ENCODE peak calls at places on chromosome 12, in four cellular contexts. Q is fibroblast of lung, H is psoas muscle, U is OCI-LY7. E is an unnamed sample.
A peak's percentile ranks its signal among the peaks of the same experiment; 100 is the strongest.

GRCh38 chr12:85016423-85016822 is 19.7 kb downstream of the TSPAN19 start:
- DNase-seq in Q (peak; percentile 97), H (no peak), U (no peak), E (no peak)

GRCh38 chr12:77685112-77685511 is 145.6 kb upstream of the NAV3 start:
- DNase-seq in Q (peak; percentile 89), H (peak; percentile 43), U (peak; percentile 55), E (peak; percentile 72)

GRCh38 chr12:67147030-67147429 is 122.1 kb upstream of the CAND1 start:
- DNase-seq in Q (no peak), H (no peak), U (no peak), E (no peak)

GRCh38 chr12:104958946-104959841 is 1.1 kb upstream of the SLC41A2 start:
- DNase-seq in Q (peak; percentile 80), H (no peak), U (peak; percentile 3), E (no peak)

GRCh38 chr12:40921563-40922163 is 229.4 kb downstream of the CNTN1 start:
- DNase-seq in Q (peak; percentile 36), H (no peak), U (peak; percentile 37), E (peak; percentile 48)

GRCh38 chr12:121795029-121795977 is 1.8 kb upstream of the RHOF start:
- DNase-seq in Q (peak; percentile 86), H (peak; percentile 93), U (peak; percentile 83), E (peak; percentile 50)

GRCh38 chr12:49098035-49098451 is 3.4 kb upstream of the DHH start:
- DNase-seq in Q (peak; percentile 41), H (peak; percentile 62), U (peak; percentile 58), E (peak; percentile 29)

GRCh38 chr12:94622475-94622874 is 27.9 kb downstream of the TMCC3 start:
- DNase-seq in Q (no peak), H (no peak), U (no peak), E (no peak)

GRCh38 chr12:95304673-95305198 is 87.1 kb downstream of the VEZT start:
- DNase-seq in Q (peak; percentile 59), H (no peak), U (no peak), E (no peak)

GRCh38 chr12:29578731-29579130 is 81.2 kb upstream of the OVCH1 start:
- DNase-seq in Q (no peak), H (no peak), U (no peak), E (no peak)

GRCh38 chr12:16515666-16516065 is 90.3 kb downstream of the LMO3 start:
- DNase-seq in Q (peak; percentile 35), H (peak; percentile 20), U (no peak), E (no peak)

GRCh38 chr12:74900232-74900631 is 309.4 kb downstream of the KCNC2 start:
- DNase-seq in Q (no peak), H (no peak), U (no peak), E (no peak)

GRCh38 chr12:62736596-62736995 is 198.4 kb downstream of the PPM1H start:
- DNase-seq in Q (no peak), H (no peak), U (no peak), E (no peak)

GRCh38 chr12:113860059-113860820 is 105.9 kb downstream of the RBM19 start:
- DNase-seq in Q (no peak), H (no peak), U (no peak), E (no peak)

GRCh38 chr12:11015775-11016430 is 6.5 kb downstream of the TAS2R19 start:
- DNase-seq in Q (no peak), H (no peak), U (no peak), E (no peak)

GRCh38 chr12:67624355-67624754 is 24.2 kb upstream of the DYRK2 start:
- DNase-seq in Q (no peak), H (no peak), U (no peak), E (no peak)

GRCh38 chr12:84732941-84733340 is 179.7 kb downstream of the SLC6A15 start:
- DNase-seq in Q (no peak), H (no peak), U (no peak), E (no peak)

GRCh38 chr12:114407566-114408411 is 1.8 kb upstream of the TBX5 start:
- DNase-seq in Q (peak; percentile 87), H (no peak), U (no peak), E (no peak)

GRCh38 chr12:28899951-28900350 is 249.1 kb upstream of the FAR2 start:
- DNase-seq in Q (peak; percentile 80), H (no peak), U (no peak), E (no peak)

GRCh38 chr12:716506-716905 is 35.9 kb upstream of the WNK1 start:
- DNase-seq in Q (no peak), H (no peak), U (peak; percentile 14), E (no peak)

GRCh38 chr12:34297790-34298164 is 275.5 kb downstream of the ALG10 start:
- DNase-seq in Q (no peak), H (peak; percentile 27), U (no peak), E (no peak)

GRCh38 chr12:127162307-127162706 is 1104.7 kb upstream of the TMEM132C start:
- DNase-seq in Q (no peak), H (no peak), U (no peak), E (no peak)

GRCh38 chr12:12784911-12785814 is at the start of gene APOLD1:
- DNase-seq in Q (no peak), H (peak; percentile 66), U (peak; percentile 16), E (no peak)

GRCh38 chr12:62866451-62867082 is 68.4 kb downstream of the PPM1H start:
- DNase-seq in Q (peak; percentile 33), H (no peak), U (no peak), E (no peak)

GRCh38 chr12:94806617-94807016 is 156.3 kb upstream of the TMCC3 start:
- DNase-seq in Q (no peak), H (no peak), U (no peak), E (no peak)

GRCh38 chr12:131829795-131830334 is 1.7 kb downstream of the MMP17 start:
- DNase-seq in Q (no peak), H (no peak), U (no peak), E (no peak)

GRCh38 chr12:25583545-25583944 is 30.5 kb upstream of the LMNTD1 start:
- DNase-seq in Q (peak; percentile 44), H (no peak), U (no peak), E (no peak)

GRCh38 chr12:6540181-6540877 is 6.0 kb downstream of the GAPDH start:
- DNase-seq in Q (peak; percentile 95), H (peak; percentile 95), U (peak; percentile 83), E (no peak)

GRCh38 chr12:88142610-88142991 is 494 bp downstream of the TMTC3 start:
- DNase-seq in Q (no peak), H (peak; percentile 58), U (peak; percentile 24), E (peak; percentile 34)

GRCh38 chr12:26941251-26941650 is 3.0 kb downstream of the FGFR1OP2 start:
- DNase-seq in Q (no peak), H (no peak), U (peak; percentile 28), E (peak; percentile 45)

GRCh38 chr12:49776858-49777257 is 35.5 kb downstream of the TMBIM6 start:
- DNase-seq in Q (no peak), H (no peak), U (peak; percentile 37), E (no peak)

DNA sequence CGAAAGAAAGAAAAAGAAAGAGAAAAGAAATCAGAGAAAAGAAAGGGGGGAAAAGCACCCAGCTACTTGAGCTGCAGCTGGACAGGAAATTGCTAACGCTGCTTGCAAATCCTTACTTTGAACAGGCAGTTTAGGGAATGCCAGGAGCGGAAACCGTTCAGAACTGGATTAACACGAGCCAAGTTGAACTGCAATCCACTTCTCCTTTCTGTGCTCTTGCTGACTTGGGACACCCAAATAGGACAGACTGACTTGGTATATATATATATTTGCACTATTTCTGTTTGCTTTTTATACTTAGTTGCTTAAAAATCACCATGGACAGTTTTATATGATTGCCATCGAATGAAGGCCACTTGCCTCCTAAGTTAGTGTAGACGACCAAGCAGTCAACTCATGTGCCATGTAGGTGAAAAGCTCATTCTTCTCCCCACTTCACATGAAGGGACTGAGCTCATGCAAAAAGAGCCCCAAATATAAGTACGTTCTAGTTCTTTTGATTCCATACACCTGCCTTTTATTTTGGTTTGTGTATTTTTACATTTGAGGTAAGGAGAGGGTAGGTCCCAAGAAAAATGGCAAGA is 5.5 kb downstream of the DUSP6 start:
- DNase-seq in Q (peak; percentile 71), H (no peak), U (no peak), E (no peak)
- H3K4me1 ChIP-seq in Q (peaks cover 12% of the 10 kb centered on the region), H (peaks cover 6% of the 10 kb centered on the region), U (peaks cover 65% of the 10 kb centered on the region), E (peaks cover 46% of the 10 kb centered on the region)

DNA sequence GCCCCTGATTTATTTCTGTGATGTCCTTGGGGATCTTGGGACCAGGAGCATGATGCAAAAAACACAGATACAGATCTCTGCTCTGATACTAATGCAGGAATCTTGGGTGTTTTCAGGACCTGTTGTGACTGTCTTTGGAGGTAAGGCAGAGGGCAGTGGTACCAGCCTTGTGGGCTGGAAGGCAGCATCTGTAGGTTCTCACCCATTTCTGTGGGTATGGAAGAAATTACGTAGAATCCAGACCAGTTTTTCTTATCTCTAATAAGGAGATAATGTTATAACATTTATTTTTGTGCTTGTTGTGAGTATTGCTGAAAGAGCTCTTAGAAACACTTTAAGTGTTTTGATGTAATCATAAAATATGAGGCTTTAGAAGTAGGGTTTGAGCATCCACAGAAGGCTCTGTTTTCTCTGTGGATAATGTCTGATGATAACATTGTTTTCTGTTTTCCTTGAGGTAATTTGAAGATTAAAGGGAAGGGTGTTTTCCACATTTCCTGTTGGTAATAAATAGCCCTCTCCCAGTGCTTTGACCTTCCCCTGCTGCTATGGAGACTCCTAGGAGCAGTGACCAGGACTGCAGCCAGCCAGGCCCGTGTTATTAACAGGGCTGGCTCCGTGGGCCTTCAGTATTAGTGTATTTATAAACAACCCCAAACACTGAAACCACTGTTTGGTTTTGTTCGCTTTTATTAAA is 9.4 kb upstream of the DCP1B start:
- DNase-seq in Q (peak; percentile 49), H (no peak), U (no peak), E (no peak)
- H3K4me1 ChIP-seq in Q (no peaks in the 10 kb centered on the region), H (peaks cover 3% of the 10 kb centered on the region), U (no peaks in the 10 kb centered on the region), E (no peaks in the 10 kb centered on the region)

DNA sequence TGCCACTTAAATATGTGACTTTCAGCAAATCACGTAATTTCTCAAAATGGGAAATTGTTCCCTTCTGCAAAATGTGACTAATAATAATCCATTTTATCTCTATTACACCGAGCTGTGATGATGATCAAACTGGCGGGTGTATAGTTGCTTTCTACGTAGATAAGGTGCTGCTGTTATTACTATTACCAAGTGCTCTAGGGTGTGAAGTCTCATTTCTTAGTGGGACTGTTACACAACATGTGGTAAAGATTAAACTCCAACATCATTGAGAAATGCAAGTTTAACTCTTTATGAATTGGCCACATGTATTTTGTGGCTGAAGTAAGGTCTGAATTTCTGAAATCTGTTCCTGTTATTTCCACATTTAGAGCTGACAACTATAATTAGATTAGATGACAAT is 157.1 kb downstream of the MYRFL start:
- DNase-seq in Q (no peak), H (no peak), U (no peak), E (no peak)
- H3K4me1 ChIP-seq in Q (no peaks in the 10 kb centered on the region), H (no peaks in the 10 kb centered on the region), U (no peaks in the 10 kb centered on the region), E (no peaks in the 10 kb centered on the region)

GRCh38 chr12:32450768-32451167 is 51.4 kb downstream of the FGD4 start:
- DNase-seq in Q (no peak), H (no peak), U (no peak), E (no peak)

GRCh38 chr12:32450363-32450762 is 51.0 kb downstream of the FGD4 start:
- DNase-seq in Q (no peak), H (no peak), U (no peak), E (no peak)

GRCh38 chr12:32445356-32445755 is 46.0 kb downstream of the FGD4 start:
- DNase-seq in Q (no peak), H (no peak), U (no peak), E (no peak)

GRCh38 chr12:32446306-32447119 is 47.2 kb downstream of the FGD4 start:
- DNase-seq in Q (no peak), H (no peak), U (peak; percentile 29), E (no peak)

DNA sequence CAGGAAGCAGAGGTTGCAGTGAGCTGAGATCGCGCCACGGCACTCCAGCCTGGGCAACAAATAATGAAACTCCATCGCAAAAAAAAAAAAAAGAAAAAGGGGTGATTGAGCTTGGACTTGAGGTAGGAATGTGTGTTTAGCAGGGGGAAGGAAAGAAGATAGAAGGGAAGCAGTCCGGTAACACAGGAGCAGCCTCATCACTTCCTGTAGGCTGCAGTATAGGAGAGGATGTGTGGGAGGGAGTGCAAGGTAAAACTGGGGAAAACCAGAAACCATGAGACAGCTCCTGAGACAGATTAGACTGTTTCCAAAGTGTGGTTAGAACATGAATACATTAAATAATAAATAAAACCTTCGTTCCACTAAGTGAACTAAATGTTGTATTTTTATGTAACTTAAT is 49.2 kb downstream of the FGD4 start:
- DNase-seq in Q (no peak), H (no peak), U (no peak), E (no peak)
- H3K4me1 ChIP-seq in Q (no peaks in the 10 kb centered on the region), H (peaks cover 6% of the 10 kb centered on the region), U (peaks cover 16% of the 10 kb centered on the region), E (no peaks in the 10 kb centered on the region)